ENCODE peak calls at places on chromosomes 12 and 14, in four cellular contexts. L, T, D and B are unnamed samples.

GRCh38 chr14:35386673-35387125 is 17.9 kb downstream of the NFKBIA start:
- DNase-seq in L (no peak), T (peak), D (no peak), B (no peak)

GRCh38 chr14:75906680-75907280 is 75.0 kb downstream of the TGFB3 start:
- DNase-seq in L (peak), T (peak), D (peak), B (no peak)

GRCh38 chr14:73717247-73717646 is 3.1 kb upstream of the PNMA1 start:
- DNase-seq in L (peak), T (peak), D (no peak), B (no peak)

GRCh38 chr14:89959853-89960493 is 4.2 kb downstream of the TDP1 start:
- DNase-seq in L (no peak), T (no peak), D (no peak), B (no peak)

GRCh38 chr14:97381309-97381708 is 584.1 kb downstream of the VRK1 start:
- DNase-seq in L (no peak), T (no peak), D (no peak), B (no peak)

GRCh38 chr12:44357476-44357875 is 518.6 kb downstream of the NELL2 start:
- DNase-seq in L (no peak), T (no peak), D (no peak), B (no peak)

GRCh38 chr12:57606821-57607220 is 2.2 kb downstream of the DTX3 start:
- DNase-seq in L (no peak), T (no peak), D (no peak), B (no peak)

GRCh38 chr14:71647086-71647784 is 285.0 kb upstream of the RGS6 start:
- DNase-seq in L (no peak), T (no peak), D (no peak), B (no peak)

GRCh38 chr12:62248873-62249272 is 11.3 kb upstream of the USP15 start:
- DNase-seq in L (no peak), T (no peak), D (no peak), B (no peak)

GRCh38 chr12:127809236-127809635 is 457.7 kb upstream of the TMEM132C start:
- DNase-seq in L (no peak), T (peak), D (no peak), B (peak)

GRCh38 chr14:51368721-51369163 is 128.7 kb downstream of the TMX1 start:
- DNase-seq in L (peak), T (peak), D (no peak), B (peak)

GRCh38 chr14:74974364-74975058 is 19.1 kb upstream of the PGF start:
- DNase-seq in L (no peak), T (no peak), D (no peak), B (no peak)

GRCh38 chr12:16348435-16349131 is 1.1 kb downstream of the MGST1 start:
- DNase-seq in L (no peak), T (peak), D (no peak), B (no peak)

GRCh38 chr12:16349132-16349463 is 1.7 kb downstream of the MGST1 start:
- DNase-seq in L (peak), T (peak), D (no peak), B (peak)

GRCh38 chr12:16345105-16345504 is 2.3 kb upstream of the MGST1 start:
- DNase-seq in L (no peak), T (no peak), D (no peak), B (no peak)

GRCh38 chr12:16346931-16347330 is 514 bp upstream of the MGST1 start:
- DNase-seq in L (no peak), T (no peak), D (no peak), B (no peak)

DNA sequence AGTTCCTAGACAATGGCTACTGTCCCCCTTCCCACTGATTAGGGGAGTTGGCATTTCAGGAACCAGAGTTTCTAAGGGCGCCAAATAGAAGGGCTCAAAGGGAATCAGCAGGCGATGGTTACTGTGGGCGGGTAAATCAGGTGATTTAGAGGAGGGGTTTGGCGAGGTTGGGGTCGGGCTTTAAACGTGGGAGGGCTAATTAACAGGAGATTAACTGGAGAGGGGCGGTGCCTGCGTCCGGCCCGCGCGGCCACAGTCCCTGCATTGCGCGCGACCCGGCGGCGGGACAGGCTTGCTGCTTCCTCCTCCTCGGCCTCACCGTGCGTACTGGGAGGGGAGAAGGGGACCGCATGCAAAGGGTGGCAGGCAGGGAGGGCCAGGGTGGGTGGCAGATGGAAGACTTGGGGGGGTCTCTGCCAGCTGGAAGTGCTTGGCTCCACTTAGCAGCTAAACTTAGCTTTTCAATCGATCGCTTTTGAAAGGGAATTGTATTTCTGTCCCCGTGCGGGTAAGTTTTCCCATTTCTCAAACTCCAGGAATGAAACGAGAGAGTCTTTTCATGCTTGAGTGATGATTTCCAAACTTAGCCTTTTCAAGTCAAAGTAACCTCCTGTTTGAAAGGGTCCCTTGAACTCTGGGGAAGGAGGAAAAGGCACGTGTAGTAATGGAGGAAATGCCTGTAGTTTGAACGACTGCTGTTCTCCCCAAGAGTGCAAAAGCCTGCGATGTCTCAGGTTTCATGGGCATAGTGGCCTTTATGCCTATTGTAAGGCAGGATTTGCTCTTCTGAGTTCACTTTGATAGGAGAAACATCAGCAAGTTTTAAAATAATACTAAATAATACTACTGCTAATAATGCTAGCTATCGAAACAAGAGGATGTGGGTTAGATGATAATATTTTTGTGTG is at the start of gene MGST1:
- DNase-seq in L (peak), T (peak), D (peak), B (no peak)
- TF ChIP-seq CTCF in L (no peak), T (no peak), D (no peak), B (no peak)

GRCh38 chr12:51083140-51083833 is at the start of gene CSRNP2:
- DNase-seq in L (peak), T (peak), D (peak), B (peak)
- TF ChIP-seq CTCF in L (peak), T (no peak), D (peak), B (no peak)

DNA sequence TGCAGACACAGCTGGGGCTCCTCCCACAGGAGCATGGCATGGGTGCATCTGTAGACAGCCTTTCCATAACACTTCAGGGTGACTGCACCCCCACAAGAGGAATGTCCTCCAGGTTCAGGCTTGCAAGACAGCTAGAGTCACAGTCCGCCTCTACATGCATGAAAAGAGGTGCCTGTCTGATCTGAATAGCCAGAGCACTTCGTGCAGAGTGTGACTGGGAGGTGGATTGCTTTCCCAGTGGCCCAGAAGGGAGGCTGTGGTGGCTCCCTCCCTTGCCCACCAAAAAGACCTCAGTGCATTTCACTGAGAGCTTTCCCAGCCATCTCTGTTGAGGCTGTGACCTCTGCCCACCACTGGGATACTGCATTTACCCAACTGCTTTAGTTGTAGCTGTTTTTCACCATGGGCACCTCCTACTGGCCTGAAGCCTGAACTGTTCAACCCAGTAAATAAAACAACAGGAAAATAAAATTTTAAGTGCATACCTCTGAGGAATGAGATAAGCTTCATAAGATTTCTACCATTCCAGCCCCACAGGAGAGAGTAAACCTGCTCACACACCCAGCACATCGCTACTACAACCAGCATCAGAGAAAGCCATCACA is 14.1 kb downstream of the CEP128 start:
- DNase-seq in L (no peak), T (no peak), D (no peak), B (no peak)
- TF ChIP-seq CTCF in L (no peak), T (no peak), D (peak), B (no peak)

GRCh38 chr12:6667559-6668210 is 4.8 kb upstream of the ING4 start:
- DNase-seq in L (no peak), T (no peak), D (no peak), B (no peak)
- TF ChIP-seq CTCF in L (no peak), T (peak), D (peak), B (peak)

GRCh38 chr14:24351517-24351916 is 11.7 kb upstream of the RIPK3 start:
- DNase-seq in L (no peak), T (peak), D (no peak), B (no peak)
- TF ChIP-seq CTCF in L (no peak), T (no peak), D (peak), B (no peak)

DNA sequence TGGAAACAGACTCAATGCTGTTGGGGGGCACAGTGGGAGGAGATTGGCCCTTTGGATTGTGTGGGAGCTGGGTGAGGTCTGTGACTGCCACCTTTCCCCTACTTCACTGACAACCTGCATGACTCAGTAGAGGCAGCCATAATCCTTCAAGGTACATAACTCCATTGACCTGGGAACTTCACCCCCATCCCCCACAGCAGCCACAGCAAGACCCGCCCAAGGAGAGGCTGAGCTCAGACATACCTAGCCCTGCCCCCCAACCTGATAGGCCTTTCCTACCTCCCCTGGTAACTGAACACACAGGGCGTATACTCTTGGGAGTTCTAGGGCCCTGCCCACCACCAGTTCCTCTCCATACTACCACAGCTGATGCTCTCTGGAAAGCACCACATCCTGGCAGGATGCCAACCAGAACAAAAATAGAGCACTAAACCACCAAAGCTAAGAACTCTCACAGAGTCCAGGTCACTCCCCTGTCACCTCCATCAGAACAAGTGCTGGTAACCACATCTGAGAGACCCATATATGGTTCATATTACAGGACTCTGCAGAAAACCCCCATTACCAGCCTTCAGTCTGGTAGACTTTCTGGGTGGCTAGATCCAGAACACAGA is 703.9 kb downstream of the FSCB start:
- DNase-seq in L (no peak), T (no peak), D (no peak), B (no peak)
- TF ChIP-seq CTCF in L (no peak), T (no peak), D (no peak), B (no peak)

GRCh38 chr12:123035841-123036240 is 55.4 kb downstream of the ARL6IP4 start:
- DNase-seq in L (no peak), T (no peak), D (no peak), B (no peak)

GRCh38 chr12:123033392-123034021 is 53.0 kb downstream of the ARL6IP4 start:
- DNase-seq in L (no peak), T (no peak), D (no peak), B (no peak)

GRCh38 chr12:123034022-123034541 is 53.6 kb downstream of the ARL6IP4 start:
- DNase-seq in L (no peak), T (no peak), D (no peak), B (no peak)

GRCh38 chr12:123036471-123037285 is 56.2 kb downstream of the ARL6IP4 start:
- DNase-seq in L (no peak), T (no peak), D (no peak), B (no peak)

DNA sequence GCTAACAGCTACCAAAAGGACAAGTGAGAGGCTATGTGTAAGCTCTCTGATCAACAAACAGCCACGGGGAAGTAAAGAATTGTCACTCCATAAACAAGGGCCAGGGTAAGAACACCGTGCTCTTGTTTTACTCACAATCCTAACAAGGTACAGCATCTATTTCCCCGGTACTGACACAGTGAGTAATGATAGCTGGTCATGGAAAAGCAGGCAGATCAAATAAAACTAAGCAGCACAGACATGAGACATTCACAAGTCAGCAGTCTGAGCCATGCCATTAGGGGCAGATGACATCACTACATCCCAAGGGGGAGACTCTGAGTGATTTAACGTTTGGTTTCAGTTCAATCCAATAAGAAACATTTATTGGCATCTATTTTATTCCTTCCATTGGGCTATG is 54.4 kb downstream of the ARL6IP4 start:
- DNase-seq in L (no peak), T (peak), D (no peak), B (no peak)
- TF ChIP-seq CTCF in L (no peak), T (no peak), D (no peak), B (no peak)

DNA sequence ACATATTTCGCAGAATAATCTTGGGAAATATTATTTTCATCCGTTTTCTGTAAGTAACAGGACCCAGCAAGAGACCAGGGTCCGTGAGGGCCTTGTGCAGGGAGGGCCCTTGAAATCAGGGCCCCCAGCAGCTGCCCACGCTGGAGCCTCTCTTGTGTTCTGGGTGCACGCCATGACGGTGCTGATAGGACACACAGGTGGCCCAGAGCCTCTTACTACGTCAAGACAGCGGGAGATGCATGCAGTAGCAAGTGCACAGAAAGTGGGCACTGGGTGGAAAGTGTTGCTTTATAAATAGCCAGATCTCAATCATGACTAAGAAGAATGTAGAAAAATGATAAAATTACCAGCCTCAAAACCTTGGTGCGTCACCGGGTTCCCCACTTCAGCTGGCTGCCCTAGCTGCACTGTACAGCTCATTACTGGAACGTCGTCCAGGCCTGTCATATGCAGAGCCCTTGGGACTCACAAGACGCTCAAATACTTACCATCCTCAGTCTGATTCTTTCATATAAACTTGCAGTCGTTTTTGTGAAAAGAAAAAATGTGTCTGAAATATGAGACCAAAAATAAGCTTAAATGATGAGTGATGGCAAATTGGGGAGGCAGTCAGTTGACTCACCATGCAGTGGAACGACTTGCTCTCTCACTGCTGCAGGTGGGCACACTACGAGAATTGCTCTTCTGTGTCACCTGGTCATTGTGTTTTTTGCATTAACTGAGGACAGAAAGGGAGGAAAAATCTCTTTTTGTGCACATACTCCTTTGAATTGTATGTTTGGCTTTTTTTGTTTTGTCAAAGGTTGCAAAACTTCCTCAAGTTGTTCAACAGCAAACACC is 68.2 kb downstream of the DDX51 start:
- DNase-seq in L (no peak), T (no peak), D (no peak), B (no peak)
- TF ChIP-seq CTCF in L (no peak), T (no peak), D (peak), B (no peak)

GRCh38 chr12:13564266-13564810 is 367.8 kb downstream of the EMP1 start:
- DNase-seq in L (no peak), T (no peak), D (no peak), B (no peak)
- TF ChIP-seq CTCF in L (no peak), T (no peak), D (no peak), B (no peak)